ENCODE peak calls at places on chromosomes 5 and 9, in nine cellular contexts. T is AG08396; B is suprapubic skin; W is SJSA1; P is MM.1S; O is stimulated activated CD4-positive, alpha-beta T cell treated with anti-CD3 and anti-CD28 coated beads, Interleukin-4, amount 100 ng/mL, for 1 hour; Y is OCI-LY7; F is CD8-positive, alpha-beta T cell; A is iris pigment epithelial cell. R is an unnamed sample.

GRCh38 chr5:151040211-151040747 is 19.9 kb downstream of the GPX3 start:
- DNase-seq in O (no peak), Y (no peak), F (no peak), W (no peak), P (no peak), B (no peak), T (no peak), A (no peak), R (no peak)

GRCh38 chr9:111744363-111744762 is 50.4 kb downstream of the SHOC1 start:
- DNase-seq in O (no peak), A (no peak), B (no peak), T (no peak), Y (no peak), F (no peak), W (no peak), P (no peak), R (no peak)

GRCh38 chr5:66324357-66324756 is 180.3 kb downstream of the SREK1 start:
- DNase-seq in A (no peak), P (no peak), O (no peak), T (no peak), W (no peak), F (no peak), B (no peak), Y (no peak), R (peak; percentile 58)

GRCh38 chr9:2413196-2413840 is 208.3 kb upstream of the VLDLR start:
- DNase-seq in W (no peak), B (no peak), O (no peak), P (no peak), T (no peak), Y (no peak), F (no peak), A (peak; percentile 31), R (no peak)

GRCh38 chr9:81513049-81513448 is 176.3 kb downstream of the TLE1 start:
- DNase-seq in B (no peak), W (no peak), F (no peak), Y (no peak), P (no peak), O (no peak), A (no peak), T (no peak), R (no peak)

GRCh38 chr5:171295299-171295698 is 13.7 kb upstream of the TLX3 start:
- DNase-seq in B (no peak), P (peak; percentile 20), T (no peak), F (no peak), W (no peak), O (no peak), A (peak; percentile 33), Y (no peak), R (no peak)

GRCh38 chr5:176849611-176850227 is 39.4 kb downstream of the UNC5A start:
- DNase-seq in Y (no peak), F (no peak), O (no peak), P (no peak), T (no peak), B (no peak), W (no peak), A (no peak), R (no peak)

GRCh38 chr5:76341935-76342334 is 61.1 kb upstream of the IQGAP2 start:
- DNase-seq in P (no peak), T (no peak), O (no peak), F (no peak), B (no peak), Y (peak; percentile 34), A (no peak), W (no peak), R (no peak)

GRCh38 chr5:159178978-159179377 is 30.4 kb downstream of the RNF145 start:
- DNase-seq in A (peak; percentile 99), B (no peak), Y (no peak), O (peak; percentile 24), F (no peak), P (no peak), W (peak; percentile 96), T (peak; percentile 43), R (no peak)

GRCh38 chr9:108050894-108051293 is 561.3 kb upstream of the KLF4 start:
- DNase-seq in F (no peak), O (no peak), A (no peak), Y (no peak), W (no peak), P (no peak), T (no peak), B (no peak), R (no peak)